ENCODE peak calls at places on chromosomes 2 and 18, in nine cellular contexts. R is A549; E is progenitor cell of endocrine pancreas; W is AG10803; L is AG09319; K is PC-3; S is psoas muscle; Q is CD8-positive, alpha-beta T cell; Z is fibroblast of the aortic adventitia. F is an unnamed sample.

GRCh38 chr2:42105330-42106256 is 57.8 kb downstream of the PKDCC start:
- DNase-seq in L (no peak), W (peak), Z (no peak), Q (peak), R (no peak), K (no peak), E (no peak), S (peak), F (no peak)

GRCh38 chr2:68185541-68186164 is 28.0 kb downstream of the PNO1 start:
- DNase-seq in L (no peak), R (peak), Q (peak), W (peak), S (peak), K (peak), Z (peak), E (peak), F (no peak)

GRCh38 chr18:12305211-12305610 is 2.8 kb upstream of the TUBB6 start:
- DNase-seq in S (no peak), W (no peak), K (no peak), R (no peak), Z (no peak), Q (no peak), E (no peak), L (no peak), F (no peak)

GRCh38 chr2:26335231-26335630 is 10.7 kb upstream of the SELENOI start:
- DNase-seq in Q (no peak), S (no peak), R (no peak), W (no peak), E (no peak), K (no peak), L (no peak), Z (peak), F (no peak)

GRCh38 chr2:11422491-11422865 is 43.5 kb downstream of the E2F6 start:
- DNase-seq in L (no peak), E (no peak), K (no peak), S (no peak), Z (no peak), W (no peak), Q (no peak), R (no peak), F (no peak)

GRCh38 chr18:46265190-46266156 is 161.3 kb downstream of the HAUS1 start:
- DNase-seq in K (no peak), W (no peak), L (no peak), Q (no peak), S (no peak), E (no peak), Z (no peak), R (no peak), F (no peak)

GRCh38 chr2:135011633-135012032 is 35.6 kb downstream of the MAP3K19 start:
- DNase-seq in L (no peak), E (no peak), W (no peak), Q (no peak), R (no peak), S (no peak), K (no peak), Z (no peak), F (no peak)

GRCh38 chr2:154425999-154426398 is 272.5 kb upstream of the KCNJ3 start:
- DNase-seq in E (no peak), R (no peak), L (no peak), Q (no peak), Z (no peak), K (no peak), S (no peak), W (no peak), F (no peak)

GRCh38 chr2:216838146-216838545 is 21.7 kb downstream of the TNP1 start:
- DNase-seq in K (no peak), L (no peak), R (no peak), S (no peak), E (no peak), Q (no peak), Z (peak), W (no peak), F (no peak)

GRCh38 chr2:40554665-40555294 is 102.9 kb upstream of the SLC8A1 start:
- DNase-seq in Z (peak), Q (no peak), W (peak), E (peak), R (peak), S (peak), K (peak), L (no peak), F (no peak)

GRCh38 chr2:86226069-86226468 is 26.8 kb downstream of the MRPL35 start:
- DNase-seq in R (no peak), S (no peak), L (no peak), Q (no peak), E (no peak), K (no peak), Z (no peak), W (no peak), F (no peak)

GRCh38 chr2:179843541-179843940 is 17.9 kb downstream of the ZNF385B start:
- DNase-seq in R (no peak), L (no peak), W (no peak), E (no peak), S (no peak), Z (no peak), K (no peak), Q (no peak), F (no peak)

GRCh38 chr18:475202-475624 is 25.3 kb downstream of the COLEC12 start:
- DNase-seq in S (no peak), W (peak), L (no peak), Z (peak), E (no peak), K (peak), R (no peak), Q (no peak), F (no peak)

DNA sequence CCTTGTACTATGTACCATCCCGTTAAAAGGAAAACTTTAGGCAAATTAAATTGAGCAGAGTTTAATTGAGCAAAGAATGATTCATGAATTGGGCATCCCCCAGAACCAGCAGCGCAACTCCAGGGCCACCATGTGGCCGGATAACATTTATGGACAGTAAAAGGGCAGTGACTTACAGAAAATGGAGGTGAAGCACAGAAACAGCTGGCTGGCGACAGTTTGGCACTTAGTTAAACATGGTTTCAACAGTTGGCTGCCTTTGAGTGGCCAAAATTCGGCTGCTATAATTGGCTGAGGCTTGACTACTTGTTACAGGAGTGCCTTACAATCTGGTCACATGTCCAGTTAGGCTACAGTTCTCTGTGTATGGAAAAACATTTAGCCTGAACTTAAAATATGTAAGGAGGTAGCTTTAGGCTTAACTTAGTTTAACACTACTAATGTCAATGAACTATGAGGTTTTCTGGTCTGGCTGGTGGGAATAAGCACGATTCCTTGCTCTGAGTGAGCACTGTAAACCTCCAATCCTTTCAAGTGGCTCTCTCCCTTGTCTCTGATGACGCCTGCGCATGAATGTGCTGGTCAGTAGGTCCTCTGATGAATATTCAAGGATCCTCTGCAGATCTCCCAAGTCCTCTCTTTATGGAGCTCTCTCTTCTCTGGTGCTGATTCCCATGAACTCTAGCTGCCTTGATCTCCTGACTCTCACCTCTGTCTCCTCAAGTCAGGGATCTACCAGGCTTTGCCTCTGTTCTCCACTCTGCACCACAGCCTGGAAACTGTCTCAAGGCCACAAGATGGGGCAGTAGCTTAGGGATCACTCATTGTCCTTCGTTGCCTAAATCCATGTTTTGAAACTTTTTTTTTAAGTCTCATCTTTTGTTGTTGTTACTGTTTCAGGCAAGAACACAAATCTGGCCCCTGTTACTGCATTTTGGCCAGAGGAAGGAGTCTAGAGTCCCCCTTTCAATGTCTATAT is 24.4 kb upstream of the RAB31 start:
- DNase-seq in E (no peak), W (peak), Z (peak), S (no peak), Q (no peak), R (peak), L (no peak), K (peak), F (no peak)
- TF ChIP-seq CTCF in E (no peak), W (peak), Z (peak), S (peak), Q (no peak), R (peak), L (peak), K (peak), F (peak)

GRCh38 chr18:57970356-57971095 is 73.5 kb upstream of the NEDD4L start:
- DNase-seq in K (peak), Q (no peak), E (no peak), Z (no peak), S (no peak), R (peak), L (no peak), W (no peak), F (no peak)
- TF ChIP-seq CTCF in K (peak), Q (no peak), E (peak), Z (peak), S (no peak), R (peak), L (peak), W (no peak), F (peak)

GRCh38 chr2:191158179-191158578 is 7.4 kb upstream of the STAT4 start:
- DNase-seq in Z (no peak), R (no peak), L (no peak), E (no peak), S (no peak), W (no peak), K (no peak), Q (no peak), F (no peak)
- TF ChIP-seq CTCF in Z (no peak), R (no peak), L (no peak), E (no peak), S (no peak), W (no peak), K (no peak), Q (no peak), F (no peak)

GRCh38 chr18:24731981-24732380 is 271.5 kb downstream of the HRH4 start:
- DNase-seq in Z (no peak), L (no peak), K (peak), R (no peak), S (no peak), E (no peak), Q (no peak), W (no peak), F (no peak)

GRCh38 chr18:24725644-24726043 is 265.2 kb downstream of the HRH4 start:
- DNase-seq in W (no peak), K (no peak), Q (no peak), Z (no peak), L (no peak), S (no peak), E (no peak), R (no peak), F (no peak)

GRCh38 chr18:24731158-24731557 is 270.7 kb downstream of the HRH4 start:
- DNase-seq in E (no peak), S (no peak), R (no peak), L (no peak), Z (no peak), Q (no peak), W (no peak), K (no peak), F (no peak)

GRCh38 chr18:24727685-24728084 is 267.2 kb downstream of the HRH4 start:
- DNase-seq in S (no peak), E (no peak), Z (no peak), W (no peak), Q (no peak), R (no peak), K (peak), L (no peak), F (no peak)

DNA sequence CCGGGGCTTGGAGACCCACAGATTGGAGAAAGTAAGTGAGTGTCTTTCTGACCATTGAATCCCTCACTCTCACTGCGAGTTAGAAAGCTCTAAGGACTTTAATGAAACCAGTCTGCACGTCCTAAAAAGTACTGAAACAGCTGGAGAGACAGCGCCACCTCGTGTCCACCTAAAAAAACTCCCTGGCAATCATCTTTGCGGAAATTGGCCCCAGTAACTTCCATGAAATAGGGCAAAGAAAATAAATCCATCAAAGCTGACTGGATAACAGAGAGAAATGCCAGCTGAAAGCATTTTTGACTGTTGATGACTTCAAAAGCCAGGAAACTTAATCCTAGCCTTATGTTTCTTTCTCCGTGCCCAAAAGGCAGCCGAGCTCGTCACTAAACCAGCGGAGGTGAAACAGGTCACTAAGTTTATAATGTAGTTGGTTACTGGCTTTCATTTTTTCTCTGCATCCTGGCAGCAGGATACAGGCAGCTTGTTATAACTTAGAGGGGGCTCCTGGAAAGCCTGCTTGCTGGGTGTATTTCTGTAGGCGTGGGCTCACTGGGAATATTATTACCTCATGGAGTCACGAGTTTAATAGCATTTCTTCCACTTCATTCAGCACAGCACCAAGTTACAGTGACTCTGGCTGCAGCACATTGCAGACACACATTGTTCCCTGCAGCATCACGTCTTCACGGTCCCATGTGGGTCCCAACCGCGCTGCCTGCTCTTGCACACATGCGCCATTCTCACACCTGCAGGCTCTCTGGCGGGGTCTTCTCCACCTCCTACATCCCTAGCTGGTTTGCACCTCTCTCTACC is 266.5 kb downstream of the HRH4 start:
- DNase-seq in E (peak), K (peak), Z (peak), Q (peak), S (peak), W (peak), R (peak), L (peak), F (no peak)
- TF ChIP-seq CTCF in E (peak), K (peak), Z (peak), Q (peak), S (peak), W (peak), R (peak), L (peak), F (peak)

DNA sequence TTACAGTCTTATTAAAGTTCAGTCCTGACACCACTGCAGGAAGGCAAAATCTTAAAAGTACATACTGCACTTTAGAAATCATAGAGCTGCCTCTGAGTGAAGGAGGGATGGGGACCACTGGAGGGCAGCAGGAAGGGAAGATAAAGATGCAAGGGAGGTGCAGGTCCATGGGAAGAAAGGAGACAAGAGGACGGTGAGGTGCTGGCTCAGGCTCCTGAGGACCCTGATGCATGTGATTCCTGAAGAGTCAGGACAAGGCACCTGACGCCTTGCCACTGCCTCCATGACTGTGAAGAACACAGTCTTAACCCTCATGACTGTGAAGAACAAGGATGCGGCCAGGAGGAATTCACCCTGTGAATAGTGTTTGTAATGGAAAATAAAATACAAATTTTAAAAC is 116.2 kb upstream of the NPAS2 start:
- DNase-seq in K (no peak), L (no peak), Q (no peak), S (no peak), Z (no peak), E (no peak), W (no peak), R (peak), F (no peak)
- TF ChIP-seq CTCF in K (no peak), L (no peak), Q (no peak), S (no peak), Z (no peak), E (no peak), W (no peak), R (no peak), F (no peak)

DNA sequence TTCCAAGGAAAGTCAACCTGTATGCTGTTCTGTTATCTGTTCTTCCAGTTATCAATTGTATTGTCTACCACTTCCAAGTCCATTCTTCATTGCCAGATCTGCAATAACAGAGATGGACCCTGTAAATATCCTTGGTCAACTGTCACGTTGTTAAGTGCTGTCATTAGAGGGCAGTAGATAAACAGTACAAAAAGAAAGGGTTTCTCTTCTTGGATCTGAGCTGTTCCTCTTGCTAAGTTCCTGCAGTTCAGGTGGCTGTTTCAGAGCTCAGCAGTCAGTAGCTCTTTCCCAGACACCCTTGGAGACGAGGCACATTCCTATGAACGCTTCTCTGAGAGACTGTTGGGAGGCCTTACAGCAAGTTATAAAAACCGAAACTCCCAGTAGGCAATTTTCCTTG is 957.1 kb upstream of the CHAC2 start:
- DNase-seq in K (peak), E (no peak), S (no peak), R (peak), W (peak), L (no peak), Z (peak), Q (no peak), F (no peak)
- TF ChIP-seq CTCF in K (peak), E (no peak), S (peak), R (peak), W (peak), L (peak), Z (peak), Q (no peak), F (peak)

DNA sequence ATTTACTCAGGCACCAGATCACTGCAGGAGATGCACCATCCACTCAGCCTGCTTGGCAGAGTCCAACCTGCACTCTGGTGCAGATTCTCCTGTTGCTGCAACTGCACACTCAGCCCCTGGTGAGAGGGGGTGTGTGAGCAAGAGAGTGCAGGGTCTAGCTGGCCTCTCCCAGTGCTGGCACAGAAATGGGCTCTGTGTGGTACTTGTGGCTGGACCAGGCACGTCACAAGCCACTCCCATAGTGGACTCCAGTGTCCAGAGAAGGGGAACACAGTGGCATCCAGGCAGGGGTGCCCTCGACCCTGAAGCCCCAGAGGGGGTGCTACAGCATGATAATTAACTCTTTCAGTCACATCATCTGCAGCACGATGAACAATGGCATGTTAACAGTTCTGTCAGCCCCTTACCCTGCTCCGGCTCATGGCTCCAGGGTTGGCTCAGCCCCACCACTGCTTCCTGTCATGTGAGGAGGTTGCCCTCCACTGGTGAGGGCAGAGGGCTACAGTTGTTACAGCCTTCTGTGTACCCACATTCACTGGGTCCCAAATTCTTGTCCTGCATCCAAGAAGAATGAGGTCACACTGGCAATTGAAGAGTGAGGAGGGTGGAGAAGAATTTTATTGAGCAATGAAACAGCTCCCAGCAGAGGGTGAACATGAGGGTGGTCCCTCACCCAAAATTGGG is 135.7 kb downstream of the EVA1A start:
- DNase-seq in W (peak), S (no peak), Q (no peak), R (peak), Z (peak), K (peak), E (no peak), L (no peak), F (no peak)
- TF ChIP-seq CTCF in W (peak), S (no peak), Q (no peak), R (peak), Z (no peak), K (peak), E (peak), L (no peak), F (peak)

DNA sequence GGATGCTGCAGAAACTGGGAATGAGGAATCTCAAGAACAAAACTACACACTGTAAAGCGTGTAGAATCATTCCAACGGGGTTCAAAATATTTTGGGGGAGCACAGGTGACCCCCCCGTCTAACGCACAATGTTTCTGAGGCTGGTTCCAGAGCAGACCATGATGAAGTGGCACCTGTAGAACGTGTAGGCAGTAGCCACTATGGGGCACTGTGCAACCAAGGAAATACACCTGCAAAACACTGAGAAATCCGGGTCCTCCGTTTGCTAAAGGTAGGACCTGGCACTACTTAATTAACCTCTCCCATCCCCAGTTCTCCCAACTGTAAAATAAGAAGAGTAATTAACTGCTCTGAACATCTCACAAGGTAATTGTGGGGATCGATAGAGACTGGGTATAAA is 22.6 kb downstream of the ST6GAL2 start:
- DNase-seq in R (peak), E (no peak), Q (no peak), K (peak), Z (no peak), W (no peak), L (no peak), S (no peak), F (no peak)
- TF ChIP-seq CTCF in R (peak), E (peak), Q (no peak), K (peak), Z (peak), W (peak), L (no peak), S (peak), F (no peak)

F was measured in D721Med.